ENCODE peak calls at places on chromosomes 11 and 22, in four cellular contexts. R is amniotic stem cell; X is GM12865; J is stimulated activated naive CD8-positive, alpha-beta T cell treated with anti-CD3 and anti-CD28 coated beads, Interleukin-15, amount 100 ng/mL, for 72 hours. I is an unnamed sample.

GRCh38 chr22:32245042-32245441 is 10.1 kb downstream of the SLC5A4 start:
- DNase-seq in R (no peak), X (no peak), J (no peak), I (no peak)

GRCh38 chr11:66950113-66950535 is 8.1 kb downstream of the PC start:
- DNase-seq in R (no peak), X (peak; percentile 13), J (no peak), I (no peak)

GRCh38 chr11:45455536-45455935 is 169.4 kb upstream of the SYT13 start:
- DNase-seq in R (no peak), X (no peak), J (no peak), I (no peak)

GRCh38 chr11:770642-771616 is 6.4 kb downstream of the GATD1 start:
- DNase-seq in R (no peak), X (no peak), J (no peak), I (no peak)

GRCh38 chr11:10728779-10729472 is 22.1 kb upstream of the CTR9 start:
- DNase-seq in R (no peak), X (no peak), J (no peak), I (no peak)

GRCh38 chr22:39525658-39525975 is 5.3 kb downstream of the ATF4 start:
- DNase-seq in R (no peak), X (no peak), J (no peak), I (no peak)

GRCh38 chr22:30426395-30427353 is 1.1 kb downstream of the MTFP1 start:
- DNase-seq in R (peak; percentile 40), X (peak; percentile 91), J (peak; percentile 77), I (peak; percentile 78)

GRCh38 chr11:47389577-47390072 is 11.3 kb upstream of the SPI1 start:
- DNase-seq in R (no peak), X (no peak), J (no peak), I (peak; percentile 64)

GRCh38 chr11:23856654-23857053 is 640.2 kb upstream of the LUZP2 start:
- DNase-seq in R (no peak), X (no peak), J (no peak), I (no peak)

GRCh38 chr11:126863294-126863997 is 137.1 kb downstream of the KIRREL3 start:
- DNase-seq in R (no peak), X (peak; percentile 30), J (no peak), I (no peak)

GRCh38 chr11:66649903-66650302 is 11.4 kb downstream of the RBM4 start:
- DNase-seq in R (no peak), X (no peak), J (no peak), I (no peak)

GRCh38 chr22:11628651-11629511 is 3899.1 kb upstream of the OR11H1 start:
- DNase-seq in R (no peak), X (no peak), J (no peak), I (no peak)

GRCh38 chr11:3106736-3107524 is 49.7 kb upstream of the CARS1 start:
- DNase-seq in R (no peak), X (no peak), J (no peak), I (no peak)

GRCh38 chr11:43905788-43906187 is 25.2 kb downstream of the ALKBH3 start:
- DNase-seq in R (no peak), X (no peak), J (no peak), I (no peak)

GRCh38 chr22:49404576-49405199 is 423.0 kb downstream of the BRD1 start:
- DNase-seq in R (no peak), X (no peak), J (no peak), I (no peak)

GRCh38 chr11:8006349-8006977 is 19.3 kb downstream of the EIF3F start:
- DNase-seq in R (peak; percentile 62), X (peak; percentile 55), J (peak; percentile 17), I (no peak)

GRCh38 chr11:102610198-102610597 is 14.9 kb downstream of the MMP20 start:
- DNase-seq in R (no peak), X (peak; percentile 33), J (no peak), I (no peak)

GRCh38 chr11:46896719-46897406 is 21.5 kb downstream of the LRP4 start:
- DNase-seq in R (peak; percentile 40), X (peak; percentile 54), J (no peak), I (no peak)

GRCh38 chr11:120808616-120809050 is 215.3 kb upstream of the TBCEL start:
- DNase-seq in R (no peak), X (no peak), J (no peak), I (no peak)

I was measured in CD14-positive monocyte.